ENCODE peak calls at places on chromosomes 7 and 10, in five cellular contexts. B is left lung, G is astrocyte of the spinal cord, O is heart left ventricle, L is epithelial cell of esophagus. K is an unnamed sample.

GRCh38 chr10:132364594-132364970 is 32.4 kb upstream of the PWWP2B start:
- DNase-seq in B (peak; percentile 38), G (no peak), O (no peak), L (peak; percentile 39), K (no peak)

GRCh38 chr10:80535671-80536360 is 1.9 kb upstream of the SH2D4B start:
- DNase-seq in B (peak; percentile 95), G (no peak), O (peak; percentile 51), L (peak; percentile 47), K (no peak)

GRCh38 chr10:8768854-8769253 is 714.4 kb downstream of the GATA3 start:
- DNase-seq in B (no peak), G (no peak), O (no peak), L (peak; percentile 25), K (no peak)

GRCh38 chr10:77457266-77457665 is 180.3 kb downstream of the KCNMA1 start:
- DNase-seq in B (no peak), G (no peak), O (no peak), L (no peak), K (no peak)

GRCh38 chr10:116771101-116771705 is 28.8 kb upstream of the HSPA12A start:
- DNase-seq in B (no peak), G (peak; percentile 42), O (peak; percentile 73), L (peak; percentile 97), K (no peak)

GRCh38 chr7:105734233-105734632 is 142.2 kb downstream of the ATXN7L1 start:
- DNase-seq in B (no peak), G (no peak), O (no peak), L (peak; percentile 36), K (no peak)

GRCh38 chr10:130749911-130750310 is 561.6 kb downstream of the TCERG1L start:
- DNase-seq in B (no peak), G (no peak), O (no peak), L (no peak), K (no peak)

GRCh38 chr10:106311590-106311989 is 852.9 kb downstream of the SORCS1 start:
- DNase-seq in B (no peak), G (no peak), O (no peak), L (no peak), K (no peak)

GRCh38 chr7:147282204-147282603 is 1165.6 kb downstream of the CNTNAP2 start:
- DNase-seq in B (no peak), G (no peak), O (no peak), L (no peak), K (no peak)

GRCh38 chr10:27344568-27345454 is 104.2 kb upstream of the ACBD5 start:
- DNase-seq in B (no peak), G (no peak), O (no peak), L (no peak), K (no peak)

GRCh38 chr10:6957851-6958250 is 377.8 kb upstream of the PRKCQ start:
- DNase-seq in B (no peak), G (no peak), O (no peak), L (no peak), K (no peak)

GRCh38 chr7:155001756-155002410 is 1.0 kb downstream of the PAXIP1 start:
- DNase-seq in B (no peak), G (peak; percentile 10), O (no peak), L (no peak), K (no peak)

GRCh38 chr10:85619832-85620231 is 746.8 kb downstream of the GRID1 start:
- DNase-seq in B (no peak), G (no peak), O (no peak), L (no peak), K (no peak)

GRCh38 chr7:35424869-35425495 is 171.1 kb upstream of the TBX20 start:
- DNase-seq in B (no peak), G (peak; percentile 49), O (peak; percentile 65), L (peak; percentile 62), K (no peak)

GRCh38 chr7:70782729-70783290 is 349.1 kb upstream of the GALNT17 start:
- DNase-seq in B (no peak), G (no peak), O (no peak), L (no peak), K (no peak)

GRCh38 chr7:100430450-100431285 is 1.0 kb downstream of the MEPCE start:
- DNase-seq in B (peak; percentile 82), G (no peak), O (peak; percentile 43), L (no peak), K (no peak)

GRCh38 chr10:102782698-102783540 is 39.2 kb downstream of the WBP1L start:
- DNase-seq in B (no peak), G (peak; percentile 97), O (peak; percentile 87), L (peak; percentile 74), K (peak; percentile 95)

GRCh38 chr10:125011171-125011925 is 69.4 kb downstream of the ZRANB1 start:
- DNase-seq in B (no peak), G (no peak), O (no peak), L (peak; percentile 53), K (no peak)

GRCh38 chr7:123131140-123131539 is 68.6 kb downstream of the SLC13A1 start:
- DNase-seq in B (no peak), G (no peak), O (no peak), L (no peak), K (no peak)
- TF ChIP-seq CTCF in B (no peak), G (peak; percentile 18), O (peak; percentile 11), L (no peak), K (no peak)

DNA sequence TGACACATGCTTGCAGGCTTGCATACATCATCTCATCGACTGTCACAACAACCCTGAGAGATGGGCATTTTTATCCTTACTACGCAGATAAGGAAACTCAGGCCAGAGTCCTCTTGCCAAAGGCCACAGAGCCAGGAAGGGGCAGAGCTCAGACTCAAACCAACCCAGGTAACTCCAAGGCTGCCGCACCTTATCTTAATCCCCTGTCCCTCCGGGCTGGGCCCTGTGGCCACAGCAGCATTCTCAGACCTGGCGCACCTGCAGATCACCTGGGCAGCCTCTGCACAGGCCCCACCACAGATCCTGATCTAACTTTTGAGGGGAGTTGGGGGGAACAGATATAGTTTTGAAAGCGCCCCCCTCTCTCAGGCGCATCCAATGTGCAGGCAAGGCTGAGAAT is 35.1 kb downstream of the SORBS1 start:
- DNase-seq in B (no peak), G (no peak), O (no peak), L (no peak), K (no peak)
- TF ChIP-seq CTCF in B (no peak), G (no peak), O (no peak), L (no peak), K (no peak)

DNA sequence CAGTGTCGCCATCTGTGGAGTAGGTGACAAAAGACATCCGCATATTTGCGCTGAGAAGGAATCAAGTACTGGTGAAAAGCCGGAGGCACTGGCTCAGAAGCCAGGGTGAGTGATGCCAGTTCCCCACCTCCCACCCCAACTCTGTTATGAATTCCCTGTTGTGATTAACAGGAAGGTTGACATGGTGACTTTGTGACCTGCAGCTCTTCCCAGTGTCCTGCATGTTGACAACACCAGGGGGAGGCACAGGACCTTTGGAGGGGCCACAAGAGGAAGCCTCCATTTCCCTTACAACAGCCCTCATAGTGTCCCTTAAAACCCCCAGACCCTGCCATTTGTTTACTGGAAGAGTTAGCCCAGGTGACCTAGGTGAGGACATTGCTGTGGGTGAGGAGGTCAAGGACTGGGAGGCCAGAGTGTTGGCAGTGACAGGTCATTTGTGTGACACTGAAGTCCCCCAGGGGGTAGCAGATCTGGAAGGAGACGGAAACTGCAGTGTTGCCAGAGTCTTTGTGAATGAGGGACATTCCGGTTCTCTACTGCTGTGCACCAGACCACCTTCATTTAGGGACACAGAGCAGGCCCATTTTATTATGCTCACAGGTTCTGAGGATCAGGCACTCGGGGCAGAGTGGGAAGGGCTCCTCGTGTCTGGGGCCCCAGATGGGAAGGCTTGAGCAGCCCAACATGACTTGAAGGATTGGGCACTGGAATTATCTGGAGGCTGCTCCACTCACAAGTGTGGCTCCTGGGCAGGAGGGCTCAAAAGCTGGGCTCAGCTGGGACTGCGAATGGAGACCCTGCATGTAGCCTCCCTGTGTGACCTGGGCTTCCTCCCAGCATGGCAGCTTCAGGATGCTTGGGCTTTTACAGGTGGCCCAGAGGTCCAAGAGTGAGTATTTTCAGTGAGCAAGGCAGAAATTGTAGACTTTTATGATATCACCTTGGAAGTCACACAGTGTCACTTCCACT is 13.0 kb upstream of the ANTXRL start:
- DNase-seq in B (no peak), G (no peak), O (no peak), L (no peak), K (no peak)
- TF ChIP-seq CTCF in B (no peak), G (no peak), O (no peak), L (peak; percentile 3), K (no peak)

DNA sequence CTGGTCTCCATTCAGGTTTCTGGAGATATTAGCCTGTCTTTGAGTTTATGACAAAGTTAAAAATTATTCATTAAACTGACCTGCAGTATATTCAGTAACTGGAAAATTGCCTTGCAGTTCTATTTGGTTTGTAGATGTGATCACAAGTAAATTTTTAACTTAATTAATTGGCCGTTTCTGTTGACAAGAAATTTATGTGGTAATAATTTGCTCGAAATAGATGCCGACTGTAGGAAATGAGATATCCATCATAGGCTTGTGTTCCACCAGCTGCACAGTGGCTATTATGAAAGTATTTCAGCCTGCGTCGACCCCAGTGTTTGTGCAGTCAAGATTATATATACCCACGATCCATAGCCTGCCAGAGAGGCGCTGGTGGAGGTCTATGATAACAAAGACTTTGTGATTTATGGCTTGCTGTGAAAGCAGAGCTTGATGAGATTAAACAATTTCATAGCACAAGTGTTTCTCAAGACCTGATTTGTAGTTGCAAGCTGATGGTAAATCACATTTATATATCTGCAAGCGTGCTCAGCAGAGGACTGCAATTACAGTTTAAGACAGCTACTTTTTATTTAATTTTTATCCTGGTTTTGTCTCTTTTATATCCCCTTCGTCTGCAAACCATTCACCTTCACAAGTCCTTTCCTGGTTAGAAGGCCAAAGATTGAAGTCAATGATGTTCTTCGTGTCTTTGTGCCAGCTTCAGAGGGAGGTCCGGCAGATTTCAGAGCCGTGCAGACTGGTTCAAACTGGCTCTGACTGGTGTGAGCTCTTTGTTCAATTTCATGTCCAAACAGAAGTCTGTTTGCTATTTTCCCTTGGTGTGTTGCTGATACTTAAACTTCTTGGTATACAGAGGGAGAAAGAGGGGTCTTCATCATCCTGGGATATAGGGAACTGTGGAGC is 851.0 kb downstream of the LRMDA start:
- DNase-seq in B (no peak), G (peak; percentile 50), O (no peak), L (no peak), K (no peak)
- TF ChIP-seq CTCF in B (no peak), G (no peak), O (no peak), L (no peak), K (no peak)

DNA sequence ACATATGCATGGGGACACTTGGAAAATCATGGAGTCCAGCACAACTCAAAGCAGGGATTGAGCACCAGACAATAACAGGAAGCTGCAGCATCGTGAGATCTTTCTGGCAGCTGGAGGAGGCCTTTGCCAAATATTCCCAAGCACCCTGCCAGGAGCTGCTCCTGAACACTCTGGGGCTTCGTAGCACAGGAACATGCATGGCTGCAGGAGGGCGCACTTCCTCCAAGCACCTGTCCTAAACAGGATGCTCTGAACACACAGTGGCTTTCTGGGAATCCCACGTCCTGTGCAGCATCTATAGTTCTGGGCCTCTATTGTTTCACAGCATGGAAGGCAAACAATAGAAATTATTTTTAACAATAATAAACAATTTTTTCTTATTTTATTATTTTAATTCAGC is 4.1 kb downstream of the ABLIM1 start:
- DNase-seq in B (no peak), G (no peak), O (peak; percentile 70), L (no peak), K (no peak)
- TF ChIP-seq CTCF in B (no peak), G (no peak), O (peak; percentile 9), L (no peak), K (no peak)